ENCODE peak calls at places on chromosomes 3 and 15, in nine cellular contexts. B is CD8-positive, alpha-beta T cell; O is psoas muscle; F is MCF 10A; C is tibial artery; D is brain microvascular endothelial cell; H is left ventricle myocardium inferior; K is choroid plexus epithelial cell; V is dorsolateral prefrontal cortex. E is an unnamed sample.

GRCh38 chr3:57060089-57060829 is at the start of gene SPATA12:
- DNase-seq in D (peak), F (peak), B (no peak), O (peak), K (peak), V (peak), H (peak), C (peak), E (peak)

GRCh38 chr3:37492977-37493471 is 318.6 kb upstream of the LRRFIP2 start:
- DNase-seq in V (no peak), O (no peak), K (peak), D (no peak), C (no peak), H (no peak), F (peak), B (no peak), E (no peak)

GRCh38 chr3:44028-44676 is 152.4 kb upstream of the CHL1 start:
- DNase-seq in H (no peak), B (no peak), O (no peak), K (no peak), V (no peak), F (no peak), C (no peak), D (no peak), E (no peak)

GRCh38 chr15:101322849-101323477 is 27.9 kb upstream of the SNRPA1 start:
- DNase-seq in O (no peak), B (no peak), K (no peak), H (no peak), F (no peak), D (no peak), V (peak), C (peak), E (no peak)

GRCh38 chr3:50559702-50560101 is 7.8 kb downstream of the C3orf18 start:
- DNase-seq in O (no peak), B (no peak), F (no peak), K (no peak), V (no peak), H (no peak), D (no peak), C (no peak), E (no peak)

GRCh38 chr3:21158801-21159564 is 592.0 kb downstream of the ZNF385D start:
- DNase-seq in O (no peak), C (no peak), K (no peak), V (peak), D (peak), B (no peak), F (peak), H (no peak), E (no peak)

GRCh38 chr3:197392961-197393360 is 94.5 kb upstream of the DLG1 start:
- DNase-seq in K (no peak), B (no peak), H (no peak), O (no peak), F (no peak), V (no peak), C (no peak), D (no peak), E (no peak)

GRCh38 chr3:146814601-146815315 is 209.6 kb upstream of the PLSCR5 start:
- DNase-seq in H (no peak), O (no peak), B (no peak), C (no peak), V (no peak), F (no peak), K (peak), D (peak), E (no peak)

GRCh38 chr3:71919572-71919971 is 134.6 kb upstream of the PROK2 start:
- DNase-seq in O (no peak), F (no peak), B (no peak), K (no peak), C (no peak), V (no peak), D (no peak), H (no peak), E (no peak)

GRCh38 chr3:30314757-30315156 is 291.6 kb upstream of the TGFBR2 start:
- DNase-seq in O (no peak), V (no peak), B (no peak), K (no peak), H (no peak), D (no peak), F (no peak), C (no peak), E (no peak)

GRCh38 chr3:119664850-119665379 is 4.5 kb upstream of the POPDC2 start:
- DNase-seq in V (no peak), B (no peak), O (no peak), F (no peak), H (no peak), C (no peak), K (peak), D (peak), E (no peak)

GRCh38 chr15:70327328-70328136 is 229.8 kb upstream of the TLE3 start:
- DNase-seq in V (no peak), H (no peak), B (no peak), D (peak), K (peak), C (no peak), O (no peak), F (peak), E (no peak)

GRCh38 chr3:116614795-116615362 is 94.7 kb upstream of the TUSC7 start:
- DNase-seq in D (no peak), K (peak), F (peak), V (no peak), C (no peak), O (no peak), H (no peak), B (no peak), E (no peak)

GRCh38 chr3:124438813-124439212 is 291.4 kb upstream of the UMPS start:
- DNase-seq in F (no peak), H (no peak), C (no peak), D (no peak), K (no peak), O (no peak), B (no peak), V (no peak), E (no peak)

GRCh38 chr15:58566029-58566428 is 134.2 kb downstream of the LIPC start:
- DNase-seq in K (peak), H (no peak), O (no peak), D (no peak), V (no peak), C (no peak), F (no peak), B (no peak), E (no peak)

GRCh38 chr15:57881361-57881760 is 174.8 kb downstream of the POLR2M start:
- DNase-seq in H (no peak), B (no peak), C (no peak), K (peak), D (peak), O (no peak), V (no peak), F (no peak), E (no peak)

GRCh38 chr3:123067689-123068226 is 933 bp downstream of the PDIA5 start:
- DNase-seq in B (no peak), C (no peak), D (no peak), O (no peak), F (peak), V (no peak), K (no peak), H (no peak), E (peak)

GRCh38 chr3:122314467-122314866 is 10.6 kb upstream of the CSTA start:
- DNase-seq in V (no peak), H (no peak), K (no peak), D (no peak), O (no peak), C (no peak), F (peak), B (no peak), E (no peak)

GRCh38 chr3:15903164-15903563 is 105.4 kb upstream of the ANKRD28 start:
- DNase-seq in F (peak), V (no peak), C (peak), B (no peak), D (no peak), O (peak), K (peak), H (peak), E (no peak)

GRCh38 chr15:67998599-67999122 is 55.5 kb upstream of the PIAS1 start:
- DNase-seq in O (no peak), B (no peak), D (peak), F (peak), V (no peak), C (no peak), H (no peak), K (peak), E (peak)

GRCh38 chr15:75739791-75740190 is 27.1 kb upstream of the CSPG4 start:
- DNase-seq in C (peak), F (no peak), K (no peak), V (no peak), O (no peak), H (no peak), B (no peak), D (no peak), E (no peak)

DNA sequence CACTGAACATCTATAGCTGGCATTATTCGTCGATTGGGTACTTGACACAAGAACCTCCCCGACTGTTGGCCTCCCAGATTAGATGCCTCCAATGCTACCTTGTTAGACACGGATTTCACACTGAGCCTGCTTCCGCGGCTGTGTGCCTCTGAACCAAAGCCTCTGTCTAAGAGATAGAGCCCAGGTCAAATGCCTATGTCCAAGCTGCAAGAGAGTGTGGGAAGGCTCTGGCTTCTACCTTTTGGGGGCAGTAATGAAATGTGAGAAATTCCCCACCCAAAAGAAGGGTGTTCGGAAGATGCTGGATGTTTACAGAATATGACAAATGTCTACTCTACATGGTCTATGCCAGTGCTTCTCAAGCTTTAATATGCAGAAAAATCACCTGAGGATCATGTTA is 2.0 kb upstream of the RPUSD2 start:
- DNase-seq in C (no peak), V (no peak), K (peak), F (peak), D (no peak), B (no peak), H (no peak), O (no peak), E (no peak)
- TF ChIP-seq CTCF in C (no peak), V (peak), K (peak), F (peak), D (peak), B (no peak), H (no peak), O (no peak), E (no peak)

DNA sequence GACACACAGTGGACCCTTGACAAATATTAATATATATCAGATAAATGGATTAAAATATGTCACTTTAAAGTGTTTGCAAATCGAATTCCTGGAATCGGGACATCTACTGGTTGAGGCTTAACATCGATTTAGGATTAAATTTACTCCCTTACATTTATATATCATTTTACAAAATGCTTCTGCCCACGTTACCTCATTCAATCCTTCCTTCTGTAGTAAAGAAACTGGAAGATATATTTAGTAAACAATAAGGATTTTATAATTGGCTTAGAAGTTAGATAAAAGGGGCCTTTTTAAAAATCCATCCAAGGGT is 1.3 kb downstream of the CLPX start:
- DNase-seq in O (no peak), D (no peak), V (no peak), H (no peak), F (no peak), K (no peak), B (no peak), C (no peak), E (no peak)
- TF ChIP-seq CTCF in O (no peak), D (no peak), V (no peak), H (no peak), F (no peak), K (no peak), B (no peak), C (no peak), E (no peak)

GRCh38 chr3:39641210-39641718 is 168.1 kb upstream of the MYRIP start:
- DNase-seq in V (peak), K (no peak), D (no peak), H (no peak), O (no peak), F (no peak), C (no peak), B (no peak), E (no peak)

GRCh38 chr3:39639344-39640236 is 169.8 kb upstream of the MYRIP start:
- DNase-seq in O (no peak), H (no peak), D (peak), C (no peak), B (no peak), V (no peak), F (peak), K (peak), E (peak)

GRCh38 chr3:39638286-39638685 is 170.8 kb downstream of the MOBP start:
- DNase-seq in D (peak), K (peak), B (no peak), C (no peak), V (no peak), O (no peak), H (no peak), F (no peak), E (no peak)

DNA sequence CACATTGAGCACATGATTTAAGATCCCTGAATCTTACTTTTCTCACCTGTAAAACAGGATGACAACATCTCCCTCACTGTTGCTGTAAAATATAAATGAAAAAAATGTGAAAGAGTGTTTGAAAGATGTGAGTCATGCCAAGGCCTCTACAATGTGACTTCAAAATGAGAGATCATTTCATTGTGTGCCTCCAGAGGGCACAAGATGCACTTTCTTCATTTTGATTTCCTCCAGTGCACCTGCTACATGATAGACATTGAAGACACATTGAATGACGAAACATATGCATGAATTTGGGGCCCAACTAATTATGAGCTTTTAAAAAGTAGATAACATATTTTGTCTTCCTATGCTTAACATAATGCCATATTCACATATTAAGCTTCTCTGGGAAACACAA is 170.3 kb downstream of the MOBP start:
- DNase-seq in V (no peak), B (no peak), F (peak), K (peak), O (no peak), H (no peak), C (no peak), D (peak), E (peak)
- TF ChIP-seq CTCF in V (no peak), B (no peak), F (peak), K (peak), O (no peak), H (no peak), C (no peak), D (peak), E (no peak)

GRCh38 chr3:140377644-140378043 is 300.2 kb upstream of the TRIM42 start:
- DNase-seq in D (no peak), F (no peak), B (no peak), H (no peak), K (peak), C (no peak), V (no peak), O (no peak), E (no peak)
- TF ChIP-seq CTCF in D (no peak), F (no peak), B (no peak), H (no peak), K (peak), C (no peak), V (no peak), O (no peak), E (no peak)

E was measured in Calu3.